ENCODE peak calls at places on chromosomes 13 and 19, in eight cellular contexts. U is body of pancreas, Z is fibroblast of mammary gland, Y is kidney epithelial cell, F is heart left ventricle, A is psoas muscle, B is hepatocyte, G is astrocyte of the spinal cord. D is an unnamed sample.

GRCh38 chr19:14347999-14348889 is 33.0 kb upstream of the ADGRE5 start:
- DNase-seq in Z (peak), U (peak), B (peak), Y (no peak), G (peak), A (peak), F (peak), D (peak)

GRCh38 chr19:54660306-54660705 is 2.5 kb upstream of the LILRB4 start:
- DNase-seq in B (no peak), Y (no peak), G (no peak), A (no peak), Z (no peak), F (no peak), U (peak), D (no peak)

GRCh38 chr13:38735655-38736440 is 49.0 kb downstream of the FREM2 start:
- DNase-seq in G (no peak), Y (no peak), A (no peak), Z (no peak), U (peak), B (peak), F (no peak), D (no peak)

GRCh38 chr19:8320564-8321066 is 560 bp downstream of the NDUFA7 start:
- DNase-seq in A (no peak), U (no peak), Z (no peak), F (peak), G (no peak), Y (no peak), B (peak), D (no peak)

GRCh38 chr19:46919324-46919723 is 58.5 kb downstream of the ARHGAP35 start:
- DNase-seq in F (no peak), B (no peak), U (no peak), G (peak), Y (peak), Z (peak), A (no peak), D (peak)

GRCh38 chr13:73849292-73849691 is 284.9 kb downstream of the KLF12 start:
- DNase-seq in Z (peak), F (no peak), U (peak), Y (no peak), G (peak), A (no peak), B (peak), D (peak)

GRCh38 chr13:66348745-66349720 is 881.1 kb downstream of the PCDH9 start:
- DNase-seq in Y (no peak), A (no peak), B (no peak), G (no peak), U (peak), F (peak), Z (no peak), D (peak)

GRCh38 chr13:99501952-99502310 is 659 bp downstream of the TM9SF2 start:
- DNase-seq in A (peak), U (peak), G (no peak), Z (no peak), Y (no peak), F (no peak), B (peak), D (peak)

GRCh38 chr19:36113425-36113824 is 1.2 kb downstream of the POLR2I start:
- DNase-seq in F (no peak), U (no peak), A (no peak), B (no peak), G (no peak), Z (no peak), Y (no peak), D (no peak)

GRCh38 chr19:38736036-38736412 is 8.2 kb downstream of the CAPN12 start:
- DNase-seq in A (no peak), Y (no peak), F (no peak), G (no peak), U (peak), B (peak), Z (peak), D (no peak)

GRCh38 chr13:66835040-66835628 is 395.0 kb downstream of the PCDH9 start:
- DNase-seq in U (peak), Y (peak), Z (peak), F (peak), A (peak), B (peak), G (peak), D (peak)

GRCh38 chr13:67150608-67151007 is 79.5 kb downstream of the PCDH9 start:
- DNase-seq in G (no peak), Z (no peak), A (no peak), U (no peak), F (no peak), Y (no peak), B (no peak), D (no peak)

GRCh38 chr19:14369399-14370168 is 11.7 kb upstream of the ADGRE5 start:
- DNase-seq in B (no peak), Y (no peak), U (no peak), A (no peak), G (peak), Z (peak), F (peak), D (peak)

GRCh38 chr13:94328336-94329041 is 151.0 kb downstream of the DCT start:
- DNase-seq in Y (no peak), F (no peak), B (no peak), G (no peak), U (no peak), Z (no peak), A (no peak), D (no peak)

GRCh38 chr19:2503521-2504109 is 27.7 kb downstream of the GADD45B start:
- DNase-seq in Y (no peak), A (no peak), G (peak), Z (peak), B (peak), U (no peak), F (no peak), D (peak)

GRCh38 chr13:64278493-64278892 is 2862.8 kb upstream of the PCDH20 start:
- DNase-seq in F (no peak), A (no peak), U (no peak), Z (peak), G (peak), B (no peak), Y (peak), D (peak)

GRCh38 chr13:75327132-75327505 is 154.8 kb downstream of the TBC1D4 start:
- DNase-seq in F (no peak), Y (no peak), B (no peak), U (no peak), G (no peak), A (no peak), Z (no peak), D (no peak)

GRCh38 chr13:40562975-40563349 is 103.5 kb downstream of the FOXO1 start:
- DNase-seq in A (peak), Y (no peak), B (no peak), U (no peak), F (no peak), G (peak), Z (no peak), D (no peak)

GRCh38 chr13:48477191-48477855 is 55.6 kb downstream of the RCBTB2 start:
- DNase-seq in A (no peak), Y (no peak), U (no peak), F (no peak), B (no peak), G (no peak), Z (no peak), D (no peak)

GRCh38 chr13:44403720-44404063 is 30.1 kb downstream of the SERP2 start:
- DNase-seq in B (no peak), U (no peak), G (no peak), A (no peak), Z (no peak), F (no peak), Y (no peak), D (no peak)

GRCh38 chr19:46607441-46607841 is 6.3 kb downstream of the CALM3 start:
- DNase-seq in Z (no peak), G (no peak), U (no peak), B (no peak), F (no peak), A (no peak), Y (no peak), D (no peak)

GRCh38 chr13:75738841-75739240 is 102.7 kb downstream of the LMO7 start:
- DNase-seq in Y (no peak), Z (no peak), G (no peak), U (no peak), B (no peak), F (no peak), A (no peak), D (no peak)

GRCh38 chr13:94435604-94436226 is 43.8 kb downstream of the DCT start:
- DNase-seq in Z (peak), B (peak), F (no peak), A (no peak), G (peak), Y (peak), U (no peak), D (peak)

GRCh38 chr13:32135655-32136054 is 104.1 kb downstream of the FRY start:
- DNase-seq in U (no peak), A (no peak), F (no peak), Y (no peak), Z (peak), G (peak), B (no peak), D (peak)

GRCh38 chr19:49019242-49019932 is 2.5 kb upstream of the LHB start:
- DNase-seq in F (peak), B (peak), A (peak), G (no peak), Y (no peak), Z (peak), U (peak), D (no peak)

GRCh38 chr19:50459067-50459456 is 17.2 kb upstream of the EMC10 start:
- DNase-seq in A (no peak), U (no peak), B (no peak), Z (no peak), G (no peak), Y (no peak), F (no peak), D (no peak)

GRCh38 chr19:45901432-45901903 is 945 bp downstream of the MYPOP start:
- DNase-seq in U (peak), G (peak), Y (no peak), B (peak), F (peak), Z (peak), A (peak), D (peak)

GRCh38 chr19:10246511-10246910 is 5.5 kb upstream of the MRPL4 start:
- DNase-seq in Y (no peak), Z (no peak), G (no peak), F (no peak), A (no peak), U (no peak), B (no peak), D (no peak)

GRCh38 chr13:98869408-98870090 is 108.3 kb downstream of the DOCK9 start:
- DNase-seq in Y (no peak), F (peak), B (no peak), G (no peak), U (no peak), A (no peak), Z (peak), D (peak)

GRCh38 chr19:3585301-3586123 is at the start of gene GIPC3:
- DNase-seq in Y (no peak), G (no peak), U (no peak), Z (no peak), B (no peak), F (no peak), A (no peak), D (no peak)

GRCh38 chr13:112928958-112929777 is 39.8 kb upstream of the MCF2L start:
- DNase-seq in Z (peak), F (no peak), Y (no peak), U (peak), A (no peak), G (peak), B (peak), D (peak)

GRCh38 chr13:80664930-80665329 is 324.0 kb upstream of the SPRY2 start:
- DNase-seq in B (no peak), Z (no peak), G (no peak), A (no peak), Y (no peak), F (no peak), U (no peak), D (peak)

GRCh38 chr19:45958320-45958719 is 15.3 kb downstream of the NOVA2 start:
- DNase-seq in F (no peak), G (no peak), B (no peak), A (no peak), Z (no peak), Y (no peak), U (no peak), D (no peak)

GRCh38 chr13:96935971-96936370 is 58.3 kb downstream of the OXGR1 start:
- DNase-seq in A (no peak), U (no peak), B (no peak), F (no peak), Z (no peak), Y (no peak), G (no peak), D (no peak)

GRCh38 chr19:46748325-46749109 is 2.3 kb upstream of the STRN4 start:
- DNase-seq in Y (no peak), G (no peak), A (peak), U (peak), B (peak), Z (peak), F (no peak), D (peak)

GRCh38 chr19:54155694-54156093 is 3.8 kb downstream of the LENG1 start:
- DNase-seq in G (no peak), Y (no peak), U (no peak), F (no peak), Z (no peak), A (no peak), B (no peak), D (no peak)

GRCh38 chr13:111513766-111514611 is 193.5 kb downstream of the TEX29 start:
- DNase-seq in U (no peak), F (no peak), A (no peak), Z (no peak), B (no peak), G (no peak), Y (no peak), D (no peak)

GRCh38 chr13:114144606-114145244 is 12.3 kb upstream of the RASA3 start:
- DNase-seq in F (peak), A (no peak), B (no peak), Y (no peak), Z (no peak), U (no peak), G (no peak), D (no peak)

GRCh38 chr19:40533508-40533907 is 43.2 kb upstream of the SHKBP1 start:
- DNase-seq in F (no peak), U (no peak), A (no peak), Y (no peak), Z (peak), G (no peak), B (no peak), D (no peak)
- TF ChIP-seq CTCF in F (no peak), U (no peak), A (no peak), Y (peak), Z (peak), G (peak), B (peak), D (peak)

DNA sequence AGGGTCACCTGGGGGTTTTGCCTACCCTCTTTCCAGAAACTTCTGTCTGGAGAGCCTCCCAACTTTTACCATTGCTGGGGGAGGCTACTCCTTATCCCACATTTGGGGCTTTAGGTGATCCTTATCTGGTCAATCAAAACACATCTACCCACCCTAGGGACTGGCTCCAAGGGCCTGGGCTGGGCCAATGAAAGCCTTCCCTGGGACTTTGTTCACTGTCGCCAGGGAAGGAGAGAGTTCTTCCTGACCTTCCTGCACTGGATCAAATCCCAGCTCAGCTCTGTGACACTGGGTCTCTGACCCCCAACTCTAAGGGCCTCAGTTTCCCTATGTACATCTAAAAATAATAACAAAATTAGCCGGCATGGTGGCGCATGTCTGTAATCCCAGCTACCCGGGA is 11.1 kb downstream of the DOCK6 start:
- DNase-seq in Y (no peak), G (no peak), A (no peak), B (no peak), U (no peak), F (no peak), Z (no peak), D (no peak)
- H3K4me3 ChIP-seq in Y (no peak), G (no peak), A (no peak), B (no peak), U (no peak), F (no peak), Z (no peak), D (no peak)

DNA sequence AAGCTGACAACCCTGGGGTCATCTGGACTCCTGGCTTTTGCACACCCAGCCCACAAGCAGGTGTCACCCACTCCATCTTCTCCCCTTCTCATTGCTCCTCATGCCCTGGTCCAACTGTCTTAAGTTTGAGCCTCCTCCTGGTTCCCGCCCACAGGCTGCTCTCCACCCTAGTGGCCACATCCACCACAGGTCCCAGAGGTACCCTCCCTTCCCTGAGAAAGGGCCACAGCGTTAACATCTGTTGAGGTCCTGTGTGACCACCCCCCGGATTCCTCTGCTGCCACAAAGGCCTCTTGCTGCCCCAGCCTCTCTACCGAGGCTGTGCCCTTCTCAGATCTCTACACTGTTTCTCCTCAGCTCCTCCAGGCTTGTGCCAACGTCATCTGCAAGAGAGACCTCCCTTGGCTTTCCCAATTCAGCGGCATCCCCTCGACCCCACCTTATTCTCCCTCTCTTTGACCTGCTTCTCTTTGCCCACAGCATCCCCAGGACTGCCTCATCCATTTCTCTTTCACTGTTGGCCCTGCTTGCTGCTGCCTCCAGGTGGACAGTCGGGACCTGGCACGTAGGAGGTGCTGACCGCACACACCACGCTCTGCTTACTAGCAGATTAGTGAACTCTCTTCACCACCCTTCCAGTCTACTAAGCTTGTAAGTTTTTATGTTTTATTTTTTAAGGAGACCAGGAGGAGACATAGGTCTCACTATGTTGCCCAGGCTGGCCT is 33.3 kb downstream of the SUGP2 start:
- DNase-seq in Z (peak), A (no peak), U (no peak), G (no peak), F (no peak), Y (no peak), B (no peak), D (no peak)
- TF ChIP-seq CTCF in Z (peak), A (no peak), U (no peak), G (peak), F (peak), Y (peak), B (peak), D (peak)

GRCh38 chr19:18000480-18000980 is 7.4 kb upstream of the ARRDC2 start:
- DNase-seq in A (no peak), F (no peak), Y (no peak), G (no peak), Z (no peak), U (no peak), B (no peak), D (no peak)

GRCh38 chr19:17998827-17999150 is 9.2 kb upstream of the ARRDC2 start:
- DNase-seq in A (no peak), G (no peak), Z (no peak), B (no peak), U (no peak), Y (no peak), F (no peak), D (no peak)

GRCh38 chr19:17996826-17997316 is 11.1 kb upstream of the ARRDC2 start:
- DNase-seq in G (peak), Z (peak), B (peak), Y (no peak), U (peak), F (peak), A (peak), D (peak)

GRCh38 chr19:17999685-18000479 is 8.1 kb upstream of the ARRDC2 start:
- DNase-seq in A (no peak), G (no peak), U (no peak), Y (no peak), F (no peak), Z (no peak), B (no peak), D (no peak)

DNA sequence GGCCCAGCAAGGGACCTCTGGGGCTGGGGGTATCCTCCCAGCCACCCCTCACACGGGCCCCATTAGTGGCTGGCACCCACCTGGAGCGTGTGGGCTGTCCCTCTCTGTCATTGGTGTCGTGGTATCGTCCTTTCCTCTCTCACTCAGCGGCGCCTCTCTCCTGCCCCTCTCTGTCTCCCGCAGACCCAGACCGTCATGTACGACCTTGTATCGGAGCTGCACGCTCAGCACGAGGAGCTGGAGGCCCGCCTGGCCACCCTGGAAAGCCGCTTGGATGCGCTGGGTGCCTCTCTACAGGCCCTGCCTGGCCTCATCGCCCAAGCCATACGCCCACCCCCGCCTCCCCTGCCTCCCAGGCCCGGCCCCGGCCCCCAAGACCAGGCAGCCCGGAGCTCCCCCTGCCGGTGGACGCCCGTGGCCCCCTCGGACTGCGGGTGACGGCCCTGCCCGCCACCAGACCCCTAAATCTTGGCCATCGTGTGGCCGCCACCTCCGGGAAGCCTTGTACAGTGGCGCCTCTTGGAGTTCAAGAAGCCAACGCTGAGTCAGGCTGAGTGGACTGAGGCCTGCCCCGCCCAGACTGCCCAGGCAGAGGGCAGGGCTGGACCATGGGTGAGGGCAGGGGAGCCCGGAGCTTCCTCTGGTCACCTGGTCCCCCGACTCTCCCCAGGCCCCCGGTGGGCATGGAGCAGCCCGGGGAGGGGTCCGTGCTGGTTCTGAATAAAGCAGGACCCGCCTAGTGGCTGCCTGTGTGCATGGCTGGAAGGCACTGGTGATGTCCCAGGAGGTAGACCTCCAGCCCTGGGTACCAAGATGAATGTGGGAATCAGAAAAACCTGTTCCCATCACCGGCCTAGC is 9.8 kb upstream of the ARRDC2 start:
- DNase-seq in U (no peak), F (no peak), Z (peak), A (no peak), G (no peak), B (peak), Y (no peak), D (peak)
- H3K4me3 ChIP-seq in U (no peak), F (no peak), Z (no peak), A (no peak), G (no peak), B (no peak), Y (no peak), D (no peak)

DNA sequence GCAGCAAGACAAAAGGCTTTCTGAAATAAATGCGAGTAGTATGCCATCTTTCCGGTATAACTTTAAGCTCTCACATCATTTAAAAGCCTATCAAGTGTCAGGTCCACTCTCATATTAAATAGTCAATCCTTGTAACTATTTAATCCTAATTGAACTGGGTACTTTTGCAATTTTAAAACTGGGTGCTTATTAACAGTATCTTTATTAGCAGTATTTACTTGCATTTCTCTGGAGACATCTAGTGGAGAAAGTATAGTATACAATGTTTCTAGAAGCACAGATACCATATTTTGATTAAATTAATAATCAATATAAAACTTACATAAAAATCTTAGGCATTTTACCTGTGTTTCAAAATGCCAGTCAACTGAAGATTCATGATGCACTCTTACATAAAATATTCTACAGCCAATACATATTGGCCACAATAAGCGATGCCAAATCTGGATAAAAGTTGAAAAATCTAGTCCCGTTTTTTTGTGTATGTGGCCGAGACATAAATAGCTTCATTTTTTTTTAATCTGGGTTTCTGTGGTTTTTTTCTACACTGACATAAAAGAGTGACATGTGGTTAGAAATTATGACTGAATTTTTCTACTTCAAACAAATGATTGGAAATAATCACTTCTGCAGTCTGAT is 4.3 kb upstream of the POSTN start:
- DNase-seq in G (peak), B (peak), Z (peak), A (no peak), F (no peak), Y (no peak), U (no peak), D (peak)
- TF ChIP-seq CTCF in G (peak), B (peak), Z (peak), A (peak), F (peak), Y (peak), U (peak), D (peak)

D was measured in fibroblast of the aortic adventitia.